ENCODE peak calls at places on chromosome 18, in five cellular contexts. W is GM12878, Q is sigmoid colon, T is spleen, J is ovary. M is an unnamed sample.
A peak's percentile ranks its signal among the peaks of the same experiment; 100 is the strongest.

GRCh38 chr18:80132196-80132812 is 23.2 kb downstream of the ADNP2 start:
- DNase-seq in W (no peak), T (no peak), Q (no peak), J (no peak), M (no peak)

GRCh38 chr18:24814521-24814920 is 354.1 kb downstream of the HRH4 start:
- DNase-seq in W (no peak), T (no peak), Q (no peak), J (no peak), M (no peak)

GRCh38 chr18:45353530-45353929 is 261.7 kb upstream of the SLC14A2 start:
- DNase-seq in W (no peak), Q (no peak), J (no peak), T (no peak), M (no peak)

GRCh38 chr18:79780547-79780946 is 17.2 kb upstream of the KCNG2 start:
- DNase-seq in J (no peak), W (no peak), T (peak; percentile 43), Q (peak; percentile 30), M (no peak)

GRCh38 chr18:70663141-70663540 is 374.3 kb downstream of the SOCS6 start:
- DNase-seq in J (no peak), T (no peak), W (no peak), Q (no peak), M (no peak)

GRCh38 chr18:64403784-64404498 is 255.1 kb upstream of the LINC00305 start:
- DNase-seq in W (no peak), J (no peak), Q (no peak), T (no peak), M (no peak)

GRCh38 chr18:35484034-35484433 is 13.7 kb downstream of the INO80C start:
- DNase-seq in W (no peak), Q (no peak), J (no peak), T (no peak), M (no peak)

GRCh38 chr18:12026562-12026961 is 45.3 kb downstream of the IMPA2 start:
- DNase-seq in W (no peak), T (no peak), Q (peak; percentile 56), J (no peak), M (no peak)

GRCh38 chr18:67108894-67109293 is 407.6 kb downstream of the DSEL start:
- DNase-seq in T (no peak), W (no peak), Q (no peak), J (no peak), M (no peak)

GRCh38 chr18:48649231-48649630 is 110.4 kb downstream of the CTIF start:
- DNase-seq in T (no peak), J (no peak), Q (no peak), W (no peak), M (no peak)

GRCh38 chr18:877238-877637 is 27.4 kb upstream of the ADCYAP1 start:
- DNase-seq in J (no peak), W (no peak), T (no peak), Q (no peak), M (no peak)

GRCh38 chr18:46759885-46760284 is 3.0 kb upstream of the ST8SIA5 start:
- DNase-seq in W (no peak), Q (no peak), T (no peak), J (no peak), M (no peak)

GRCh38 chr18:70127307-70127828 is 78.1 kb downstream of the RTTN start:
- DNase-seq in T (no peak), Q (no peak), J (no peak), W (no peak), M (no peak)

GRCh38 chr18:10121028-10121427 is 207.2 kb downstream of the VAPA start:
- DNase-seq in T (no peak), Q (no peak), W (no peak), J (no peak), M (no peak)

GRCh38 chr18:5643288-5643687 is 99.5 kb upstream of the EPB41L3 start:
- DNase-seq in Q (no peak), J (no peak), T (no peak), W (no peak), M (no peak)

GRCh38 chr18:35355140-35355618 is 11.0 kb upstream of the ZNF24 start:
- DNase-seq in Q (peak; percentile 81), T (peak; percentile 81), J (peak; percentile 55), W (no peak), M (peak; percentile 69)

GRCh38 chr18:73047688-73048087 is 179.9 kb upstream of the NETO1 start:
- DNase-seq in Q (no peak), J (no peak), W (no peak), T (no peak), M (no peak)

GRCh38 chr18:616380-616995 is 19.7 kb downstream of the CLUL1 start:
- DNase-seq in W (no peak), T (no peak), Q (no peak), J (no peak), M (no peak)

GRCh38 chr18:78722391-78722790 is 257.2 kb upstream of the SALL3 start:
- DNase-seq in W (no peak), Q (peak; percentile 6), T (no peak), J (no peak), M (no peak)

GRCh38 chr18:1438458-1438910 is 533.8 kb downstream of the ADCYAP1 start:
- DNase-seq in W (no peak), J (no peak), T (no peak), Q (no peak), M (no peak)

GRCh38 chr18:63971320-63972071 is 1.6 kb downstream of the SERPINB8 start:
- DNase-seq in T (no peak), Q (no peak), J (no peak), W (no peak), M (no peak)

GRCh38 chr18:34709631-34710429 is at the start of gene DTNA:
- DNase-seq in J (no peak), Q (no peak), T (no peak), W (no peak), M (no peak)

GRCh38 chr18:79682896-79683625 is 3.5 kb downstream of the CTDP1 start:
- DNase-seq in J (no peak), Q (no peak), T (no peak), W (no peak), M (no peak)

GRCh38 chr18:6942742-6943141 is 174.9 kb downstream of the LAMA1 start:
- DNase-seq in W (no peak), Q (no peak), J (no peak), T (no peak), M (no peak)

DNA sequence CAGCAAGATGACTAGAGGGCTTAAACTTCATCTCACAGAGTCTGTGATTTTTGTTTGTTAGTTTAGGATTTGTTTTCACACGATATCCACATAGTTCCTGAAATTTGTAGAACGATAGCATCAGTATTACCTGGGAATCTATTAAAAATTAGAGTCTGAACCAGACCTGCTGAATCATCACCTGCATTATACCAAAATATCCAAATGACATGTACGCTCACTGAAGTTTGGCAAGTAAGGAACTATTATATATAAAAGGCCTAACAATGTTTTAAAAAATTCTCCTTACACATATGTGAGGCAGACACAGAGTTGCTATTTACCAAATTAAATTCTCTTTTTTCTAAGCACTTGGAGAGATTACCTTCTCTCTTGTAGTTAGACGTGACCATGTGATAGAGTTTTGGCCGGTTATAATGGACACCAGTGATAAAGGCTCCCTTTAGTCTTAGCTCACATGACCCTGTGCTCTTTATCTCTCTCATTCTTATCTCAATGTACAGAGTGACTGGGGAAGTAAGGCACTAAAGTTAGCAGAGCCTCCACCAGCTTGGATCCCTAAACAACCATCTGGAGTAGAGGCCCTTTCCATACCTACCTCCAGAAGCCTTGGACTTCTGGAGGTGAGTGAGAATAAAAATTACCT is 363.1 kb downstream of the DSC3 start:
- DNase-seq in Q (no peak), T (no peak), J (no peak), W (no peak), M (no peak)
- TF ChIP-seq POLR2A in Q (no peak), T (no peak), J (no peak), W (no peak), M (no peak)

GRCh38 chr18:61890344-61890743 is 2.5 kb downstream of the RNF152 start:
- DNase-seq in W (no peak), Q (no peak), J (no peak), T (no peak), M (no peak)

GRCh38 chr18:61887838-61888237 is 5.0 kb downstream of the RNF152 start:
- DNase-seq in J (no peak), W (no peak), Q (no peak), T (no peak), M (no peak)

GRCh38 chr18:61888622-61889021 is 4.2 kb downstream of the RNF152 start:
- DNase-seq in T (no peak), J (no peak), W (no peak), Q (no peak), M (no peak)

GRCh38 chr18:61891271-61891670 is 1.5 kb downstream of the RNF152 start:
- DNase-seq in W (no peak), Q (no peak), J (no peak), T (no peak), M (no peak)

GRCh38 chr18:61889541-61889940 is 3.3 kb downstream of the RNF152 start:
- DNase-seq in J (no peak), T (no peak), W (no peak), Q (no peak), M (no peak)
- H3K27ac ChIP-seq in J (no peak overlapping the region), T (no peak overlapping the region), W (no peak overlapping the region), Q (no peak overlapping the region), M (no peak overlapping the region)

GRCh38 chr18:74540689-74541421 is 6.6 kb downstream of the CNDP1 start:
- DNase-seq in J (no peak), Q (no peak), W (no peak), T (peak; percentile 55), M (no peak)

GRCh38 chr18:74534150-74534969 is at the start of gene CNDP1:
- DNase-seq in W (no peak), J (no peak), Q (no peak), T (peak; percentile 61), M (no peak)

GRCh38 chr18:74541703-74542555 is 7.6 kb downstream of the CNDP1 start:
- DNase-seq in T (peak; percentile 50), J (no peak), Q (no peak), W (no peak), M (no peak)

GRCh38 chr18:74534981-74535649 is 815 bp downstream of the CNDP1 start:
- DNase-seq in T (no peak), Q (no peak), J (no peak), W (peak; percentile 11), M (no peak)

DNA sequence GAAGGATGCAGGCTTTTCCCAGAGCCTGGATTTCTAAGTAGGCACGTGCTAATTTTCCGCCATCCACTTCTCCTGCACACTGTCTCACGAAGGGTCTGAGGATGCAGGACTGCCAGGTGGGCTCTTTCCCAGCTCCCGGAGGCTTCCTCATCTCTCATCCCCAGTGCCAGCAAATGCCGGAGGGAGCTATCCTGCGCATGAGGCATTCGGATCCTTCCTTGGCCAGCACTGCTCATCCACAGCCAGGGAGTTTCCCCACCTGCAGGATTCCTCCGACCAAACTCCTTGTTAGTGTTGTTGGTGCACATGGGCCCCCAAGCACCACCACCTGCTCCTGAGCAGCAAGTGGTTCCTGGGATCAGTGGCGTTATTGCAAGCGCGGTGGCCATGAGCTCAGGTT is 5.0 kb downstream of the CNDP1 start:
- DNase-seq in T (peak; percentile 37), W (no peak), Q (no peak), J (no peak), M (no peak)
- H3K4me1 ChIP-seq in T (no peaks in the 10 kb centered on the region), W (peaks cover 7% of the 10 kb centered on the region), Q (no peaks in the 10 kb centered on the region), J (no peaks in the 10 kb centered on the region), M (no peaks in the 10 kb centered on the region)

DNA sequence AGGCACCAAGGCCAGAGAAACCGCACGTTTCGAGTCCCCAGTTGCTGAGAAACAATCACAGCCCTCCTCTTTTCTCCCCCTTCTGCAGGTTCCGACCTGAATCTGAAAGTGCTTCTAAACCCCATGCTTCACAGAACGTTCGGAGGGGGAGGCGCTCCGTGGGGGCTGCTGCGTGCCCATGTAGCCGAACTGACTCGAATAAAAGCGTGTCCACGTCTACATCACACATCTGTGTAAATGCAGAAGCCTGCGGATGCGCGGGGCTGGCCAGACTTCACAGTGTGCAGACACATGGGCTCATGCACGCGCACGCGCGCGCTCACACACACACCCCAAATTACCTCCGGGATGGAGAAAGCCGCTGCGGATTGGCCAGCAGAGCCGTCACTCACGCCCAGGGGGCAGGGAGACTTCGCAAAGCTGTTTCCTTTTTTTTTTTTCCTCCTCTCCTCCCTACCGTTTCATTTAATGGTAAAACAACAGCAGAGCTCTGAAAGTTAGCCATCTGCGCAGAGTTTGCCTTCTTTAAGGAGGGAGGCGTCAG is 2.3 kb downstream of the ZNF516 start:
- DNase-seq in J (peak; percentile 100), Q (peak; percentile 100), W (peak; percentile 94), T (peak; percentile 99), M (peak; percentile 100)
- TF ChIP-seq POLR2A in J (peak; percentile 62), Q (peak; percentile 38), W (no peak), T (no peak), M (peak; percentile 55)